ENCODE peak calls at places on chromosomes 16 and 17, in five cellular contexts. One of them, this sample, is unnamed.

GRCh38 chr17:40062347-40063033 is at the start of gene THRA:
- DNase-seq in CD8-positive, alpha-beta T cell: peak; percentile 60
- DNase-seq in GM23248: peak; percentile 86
- DNase-seq in thoracic aorta: no peak
- DNase-seq in fibroblast of lung: no peak
- DNase-seq in this sample: peak; percentile 83

GRCh38 chr17:54947396-54947795 is 21.1 kb downstream of the COX11 start:
- DNase-seq in fibroblast of lung: no peak
- DNase-seq in thoracic aorta: no peak
- DNase-seq in CD8-positive, alpha-beta T cell: no peak
- DNase-seq in GM23248: no peak
- DNase-seq in this sample: no peak

GRCh38 chr16:58859958-58860669 is 126.0 kb upstream of the GOT2 start:
- DNase-seq in thoracic aorta: no peak
- DNase-seq in GM23248: no peak
- DNase-seq in fibroblast of lung: no peak
- DNase-seq in CD8-positive, alpha-beta T cell: no peak
- DNase-seq in this sample: no peak

GRCh38 chr16:30902070-30902972 is 5.9 kb downstream of the CTF1 start:
- DNase-seq in CD8-positive, alpha-beta T cell: peak; percentile 45
- DNase-seq in thoracic aorta: no peak
- DNase-seq in GM23248: peak; percentile 92
- DNase-seq in fibroblast of lung: peak; percentile 64
- DNase-seq in this sample: peak; percentile 80

GRCh38 chr17:19781488-19782458 is 33.7 kb upstream of the ALDH3A1 start:
- DNase-seq in fibroblast of lung: no peak
- DNase-seq in GM23248: no peak
- DNase-seq in CD8-positive, alpha-beta T cell: no peak
- DNase-seq in thoracic aorta: no peak
- DNase-seq in this sample: no peak

GRCh38 chr16:67068212-67068753 is 39.3 kb downstream of the CBFB start:
- DNase-seq in GM23248: peak; percentile 53
- DNase-seq in thoracic aorta: no peak
- DNase-seq in fibroblast of lung: no peak
- DNase-seq in CD8-positive, alpha-beta T cell: no peak
- DNase-seq in this sample: no peak

GRCh38 chr17:59074494-59074893 is 32.2 kb downstream of the TRIM37 start:
- DNase-seq in fibroblast of lung: peak; percentile 51
- DNase-seq in thoracic aorta: no peak
- DNase-seq in GM23248: peak; percentile 57
- DNase-seq in CD8-positive, alpha-beta T cell: no peak
- DNase-seq in this sample: no peak

GRCh38 chr16:31129568-31130335 is 5.8 kb downstream of the PRSS8 start:
- DNase-seq in GM23248: peak; percentile 33
- DNase-seq in thoracic aorta: no peak
- DNase-seq in CD8-positive, alpha-beta T cell: no peak
- DNase-seq in fibroblast of lung: peak; percentile 51
- DNase-seq in this sample: no peak

GRCh38 chr16:30722916-30723315 is 23.9 kb downstream of the SRCAP start:
- DNase-seq in fibroblast of lung: no peak
- DNase-seq in thoracic aorta: no peak
- DNase-seq in CD8-positive, alpha-beta T cell: no peak
- DNase-seq in GM23248: no peak
- DNase-seq in this sample: no peak

GRCh38 chr17:81577278-81578000 is 25.3 kb upstream of the FAAP100 start:
- DNase-seq in thoracic aorta: no peak
- DNase-seq in GM23248: no peak
- DNase-seq in fibroblast of lung: no peak
- DNase-seq in CD8-positive, alpha-beta T cell: no peak
- DNase-seq in this sample: no peak

GRCh38 chr16:49580751-49581303 is 207.2 kb downstream of the C16orf78 start:
- DNase-seq in CD8-positive, alpha-beta T cell: no peak
- DNase-seq in thoracic aorta: no peak
- DNase-seq in GM23248: no peak
- DNase-seq in fibroblast of lung: peak; percentile 11
- DNase-seq in this sample: no peak

GRCh38 chr16:7037491-7037890 is 295.2 kb upstream of the RBFOX1 start:
- DNase-seq in thoracic aorta: no peak
- DNase-seq in CD8-positive, alpha-beta T cell: no peak
- DNase-seq in fibroblast of lung: no peak
- DNase-seq in GM23248: no peak
- DNase-seq in this sample: no peak

GRCh38 chr16:19583665-19584300 is 28.3 kb downstream of the VPS35L start:
- DNase-seq in fibroblast of lung: peak; percentile 48
- DNase-seq in thoracic aorta: no peak
- DNase-seq in CD8-positive, alpha-beta T cell: no peak
- DNase-seq in GM23248: peak; percentile 77
- DNase-seq in this sample: no peak

GRCh38 chr16:82776466-82777146 is 149.8 kb downstream of the CDH13 start:
- DNase-seq in thoracic aorta: no peak
- DNase-seq in GM23248: no peak
- DNase-seq in CD8-positive, alpha-beta T cell: no peak
- DNase-seq in fibroblast of lung: no peak
- DNase-seq in this sample: no peak

GRCh38 chr16:2516391-2517240 is 2.9 kb downstream of the ATP6V0C start:
- DNase-seq in CD8-positive, alpha-beta T cell: no peak
- DNase-seq in thoracic aorta: no peak
- DNase-seq in fibroblast of lung: no peak
- DNase-seq in GM23248: peak; percentile 47
- DNase-seq in this sample: no peak

GRCh38 chr16:75224683-75225082 is 5.9 kb downstream of the CTRB1 start:
- DNase-seq in thoracic aorta: no peak
- DNase-seq in GM23248: no peak
- DNase-seq in CD8-positive, alpha-beta T cell: no peak
- DNase-seq in fibroblast of lung: no peak
- DNase-seq in this sample: no peak

GRCh38 chr16:79995315-79995714 is 394.8 kb upstream of the MAF start:
- DNase-seq in CD8-positive, alpha-beta T cell: no peak
- DNase-seq in fibroblast of lung: no peak
- DNase-seq in GM23248: no peak
- DNase-seq in thoracic aorta: no peak
- DNase-seq in this sample: no peak

GRCh38 chr16:79988721-79989220 is 388.2 kb upstream of the MAF start:
- DNase-seq in CD8-positive, alpha-beta T cell: no peak
- DNase-seq in GM23248: no peak
- DNase-seq in thoracic aorta: no peak
- DNase-seq in fibroblast of lung: peak; percentile 44
- DNase-seq in this sample: no peak

GRCh38 chr16:79994413-79994812 is 393.9 kb upstream of the MAF start:
- DNase-seq in GM23248: no peak
- DNase-seq in fibroblast of lung: no peak
- DNase-seq in CD8-positive, alpha-beta T cell: no peak
- DNase-seq in thoracic aorta: no peak
- DNase-seq in this sample: no peak

GRCh38 chr16:79993810-79994209 is 393.3 kb upstream of the MAF start:
- DNase-seq in GM23248: peak; percentile 27
- DNase-seq in fibroblast of lung: no peak
- DNase-seq in thoracic aorta: no peak
- DNase-seq in CD8-positive, alpha-beta T cell: no peak
- DNase-seq in this sample: no peak

DNA sequence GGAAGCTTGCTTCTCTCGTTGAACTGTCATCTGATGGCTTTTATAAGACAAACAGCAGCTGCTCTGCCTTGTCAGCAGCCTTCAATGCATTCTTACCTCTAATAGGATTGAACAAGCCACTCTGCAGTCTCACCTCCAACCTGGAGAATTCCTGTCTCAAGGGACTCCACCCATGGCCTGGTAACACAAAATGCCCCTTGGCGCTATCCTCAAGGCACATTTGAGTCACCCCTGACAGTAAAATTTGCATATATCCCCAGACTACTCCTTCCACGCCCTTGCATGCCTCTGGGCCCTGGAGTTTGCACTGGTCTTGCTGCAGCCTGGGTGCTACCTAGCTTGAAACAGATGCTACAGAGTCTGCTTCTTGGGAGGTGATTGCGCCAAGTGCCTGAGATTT is 391.4 kb upstream of the MAF start:
- DNase-seq in thoracic aorta: no peak
- DNase-seq in fibroblast of lung: no peak
- DNase-seq in CD8-positive, alpha-beta T cell: no peak
- DNase-seq in GM23248: no peak
- DNase-seq in this sample: no peak
- H3K27ac ChIP-seq in thoracic aorta: no peak overlapping the region
- H3K27ac ChIP-seq in fibroblast of lung: no peak overlapping the region
- H3K27ac ChIP-seq in CD8-positive, alpha-beta T cell: no peak overlapping the region
- H3K27ac ChIP-seq in GM23248: no peak overlapping the region
- H3K27ac ChIP-seq in this sample: no peak overlapping the region

GRCh38 chr17:49698005-49698404 is 9.8 kb downstream of the SLC35B1 start:
- DNase-seq in fibroblast of lung: no peak
- DNase-seq in thoracic aorta: no peak
- DNase-seq in GM23248: no peak
- DNase-seq in CD8-positive, alpha-beta T cell: no peak
- DNase-seq in this sample: no peak
- H3K4me1 ChIP-seq in fibroblast of lung: no peaks in the 10 kb centered on the region
- H3K4me1 ChIP-seq in thoracic aorta: no peaks in the 10 kb centered on the region
- H3K4me1 ChIP-seq in GM23248: no peaks in the 10 kb centered on the region
- H3K4me1 ChIP-seq in CD8-positive, alpha-beta T cell: peaks cover 23% of the 10 kb centered on the region
- H3K4me1 ChIP-seq in this sample: peaks cover 8% of the 10 kb centered on the region

DNA sequence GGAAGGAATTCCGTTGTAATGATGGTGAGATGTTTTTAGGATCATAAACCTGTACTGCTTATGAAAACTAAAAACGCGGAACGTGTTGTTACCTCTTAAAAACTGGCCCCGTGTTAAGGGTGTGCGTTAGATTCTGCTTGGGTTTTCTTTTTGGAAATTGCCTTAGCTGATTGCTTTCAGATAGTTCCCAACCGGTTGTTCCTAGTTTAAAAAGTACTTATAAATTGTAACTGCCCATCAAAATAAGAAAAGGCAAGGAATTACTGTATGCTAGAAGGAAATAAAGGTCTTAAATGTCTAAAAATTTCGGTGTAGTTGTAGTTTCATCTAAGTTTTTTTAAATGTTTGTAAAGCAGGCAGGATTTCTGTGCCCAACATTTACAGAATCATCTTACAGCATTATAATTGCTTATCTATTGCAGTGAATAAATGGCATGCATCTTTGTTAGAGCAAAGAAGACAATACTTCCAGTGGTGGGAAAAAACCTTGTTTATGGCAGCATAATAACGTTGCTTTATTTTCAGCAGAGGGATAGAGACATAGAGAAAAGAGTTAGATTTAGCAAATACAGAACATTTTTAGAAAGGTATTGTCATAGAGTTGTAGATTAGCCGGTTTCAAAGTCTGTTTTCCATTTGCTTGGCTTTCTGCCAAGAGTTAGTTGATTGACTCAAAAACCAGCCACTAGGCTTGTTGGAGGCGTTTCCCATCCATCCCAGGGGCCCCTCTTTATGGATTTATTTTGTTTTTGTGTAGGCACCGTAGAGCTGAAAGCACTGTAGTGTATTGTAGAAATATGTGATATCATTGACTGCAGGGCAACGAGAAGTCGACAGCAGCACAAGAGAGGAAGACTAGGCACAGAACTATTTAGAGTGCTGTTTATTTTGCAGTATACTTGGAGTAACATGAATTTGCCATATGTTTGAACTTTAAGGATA is 1.7 kb downstream of the PPM1D start:
- DNase-seq in fibroblast of lung: peak; percentile 68
- DNase-seq in thoracic aorta: no peak
- DNase-seq in CD8-positive, alpha-beta T cell: peak; percentile 2
- DNase-seq in GM23248: peak; percentile 87
- DNase-seq in this sample: peak; percentile 76
- H3K27ac ChIP-seq in fibroblast of lung: peak overlapping the region; percentile 86
- H3K27ac ChIP-seq in thoracic aorta: peak overlapping the region; percentile 93
- H3K27ac ChIP-seq in CD8-positive, alpha-beta T cell: no peak overlapping the region
- H3K27ac ChIP-seq in GM23248: peak overlapping the region; percentile 69
- H3K27ac ChIP-seq in this sample: peak overlapping the region; percentile 98

GRCh38 chr17:76264755-76265623 is at the start of gene UBALD2:
- DNase-seq in thoracic aorta: peak; percentile 99
- DNase-seq in GM23248: peak; percentile 99
- DNase-seq in CD8-positive, alpha-beta T cell: peak; percentile 98
- DNase-seq in fibroblast of lung: peak; percentile 100
- DNase-seq in this sample: peak; percentile 99
- H3K4me1 ChIP-seq in thoracic aorta: peaks cover 30% of the 10 kb centered on the region
- H3K4me1 ChIP-seq in GM23248: peaks cover 22% of the 10 kb centered on the region
- H3K4me1 ChIP-seq in CD8-positive, alpha-beta T cell: peaks cover 68% of the 10 kb centered on the region
- H3K4me1 ChIP-seq in fibroblast of lung: peaks cover 14% of the 10 kb centered on the region
- H3K4me1 ChIP-seq in this sample: peaks cover 26% of the 10 kb centered on the region

GRCh38 chr16:28531777-28532744 is 6.7 kb downstream of the NUPR1 start:
- DNase-seq in CD8-positive, alpha-beta T cell: no peak
- DNase-seq in GM23248: peak; percentile 39
- DNase-seq in thoracic aorta: peak; percentile 28
- DNase-seq in fibroblast of lung: no peak
- DNase-seq in this sample: peak; percentile 86

GRCh38 chr16:28534542-28535373 is 4.0 kb downstream of the NUPR1 start:
- DNase-seq in GM23248: peak; percentile 75
- DNase-seq in fibroblast of lung: no peak
- DNase-seq in thoracic aorta: peak; percentile 40
- DNase-seq in CD8-positive, alpha-beta T cell: no peak
- DNase-seq in this sample: peak; percentile 84

GRCh38 chr16:28529124-28529523 is 9.7 kb downstream of the NUPR1 start:
- DNase-seq in CD8-positive, alpha-beta T cell: no peak
- DNase-seq in thoracic aorta: no peak
- DNase-seq in fibroblast of lung: no peak
- DNase-seq in GM23248: no peak
- DNase-seq in this sample: no peak

GRCh38 chr16:28537076-28537475 is 1.7 kb downstream of the NUPR1 start:
- DNase-seq in GM23248: no peak
- DNase-seq in thoracic aorta: no peak
- DNase-seq in CD8-positive, alpha-beta T cell: no peak
- DNase-seq in fibroblast of lung: no peak
- DNase-seq in this sample: no peak

DNA sequence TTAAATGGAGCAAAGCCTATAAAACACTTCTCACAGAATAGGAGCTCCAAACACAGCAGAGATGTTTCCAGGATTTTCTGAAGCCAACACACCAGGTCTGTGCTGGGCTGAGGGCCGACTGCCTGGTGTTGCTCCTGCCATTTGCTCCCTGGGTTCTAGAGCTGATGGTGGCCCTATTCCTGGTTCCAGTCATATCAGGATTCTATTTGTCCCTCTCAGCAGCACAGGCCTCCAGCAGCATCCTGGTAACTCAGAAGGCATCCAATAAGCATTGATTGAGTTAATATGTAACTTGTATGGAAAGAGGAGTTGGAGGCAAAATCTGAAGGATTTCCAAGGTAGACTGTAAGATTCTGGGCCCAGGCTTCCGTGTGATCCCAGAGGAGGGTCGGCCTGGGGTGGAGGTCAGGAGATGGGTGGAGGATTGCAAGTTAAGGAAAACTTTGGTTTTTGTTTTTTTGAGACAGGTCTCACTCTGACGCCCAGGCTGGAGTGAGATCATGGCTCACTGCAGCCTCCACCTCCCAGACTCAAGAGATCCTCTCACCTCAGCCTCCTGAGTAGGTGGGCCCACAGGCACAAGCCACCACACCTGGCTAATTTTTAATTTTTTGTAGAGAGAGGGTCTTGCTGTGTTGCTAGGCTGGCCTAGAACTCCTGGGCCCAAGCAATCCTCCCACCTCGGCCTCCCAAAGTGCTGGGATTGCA is 5.7 kb downstream of the NUPR1 start:
- DNase-seq in CD8-positive, alpha-beta T cell: no peak
- DNase-seq in thoracic aorta: no peak
- DNase-seq in fibroblast of lung: no peak
- DNase-seq in GM23248: no peak
- DNase-seq in this sample: no peak
- H3K27ac ChIP-seq in CD8-positive, alpha-beta T cell: no peak overlapping the region
- H3K27ac ChIP-seq in thoracic aorta: peak overlapping the region; percentile 58
- H3K27ac ChIP-seq in fibroblast of lung: no peak overlapping the region
- H3K27ac ChIP-seq in GM23248: no peak overlapping the region
- H3K27ac ChIP-seq in this sample: peak overlapping the region; percentile 62

GRCh38 chr17:46179375-46179999 is 13.7 kb downstream of the KANSL1 start:
- DNase-seq in GM23248: no peak
- DNase-seq in CD8-positive, alpha-beta T cell: no peak
- DNase-seq in thoracic aorta: no peak
- DNase-seq in fibroblast of lung: no peak
- DNase-seq in this sample: no peak
- H3K4me1 ChIP-seq in GM23248: peaks cover 49% of the 10 kb centered on the region
- H3K4me1 ChIP-seq in CD8-positive, alpha-beta T cell: peaks cover 84% of the 10 kb centered on the region
- H3K4me1 ChIP-seq in thoracic aorta: peaks cover 47% of the 10 kb centered on the region
- H3K4me1 ChIP-seq in fibroblast of lung: peaks cover 3% of the 10 kb centered on the region
- H3K4me1 ChIP-seq in this sample: peaks cover 2% of the 10 kb centered on the region